ENCODE peak calls at places on chromosome 16, in five cellular contexts. L, U, Z, Y and V are unnamed samples.

GRCh38 chr16:81723098-81723723 is 55.9 kb upstream of the PLCG2 start:
- DNase-seq in L (no peak), U (peak; percentile 67), Z (peak; percentile 66), Y (peak; percentile 75), V (peak; percentile 89)

GRCh38 chr16:67943619-67944503 is at the start of gene LCAT:
- DNase-seq in L (peak; percentile 69), U (no peak), Z (no peak), Y (no peak), V (no peak)

GRCh38 chr16:621526-622105 is 9.2 kb upstream of the WFIKKN1 start:
- DNase-seq in L (no peak), U (no peak), Z (no peak), Y (no peak), V (no peak)

GRCh38 chr16:48542966-48543365 is 67.0 kb downstream of the N4BP1 start:
- DNase-seq in L (no peak), U (no peak), Z (no peak), Y (no peak), V (no peak)

GRCh38 chr16:86044881-86045600 is 146.1 kb downstream of the IRF8 start:
- DNase-seq in L (no peak), U (peak; percentile 28), Z (peak; percentile 34), Y (no peak), V (no peak)

GRCh38 chr16:87583453-87584131 is 18.7 kb upstream of the JPH3 start:
- DNase-seq in L (no peak), U (no peak), Z (no peak), Y (no peak), V (no peak)

GRCh38 chr16:57123969-57124674 is 31.7 kb downstream of the CPNE2 start:
- DNase-seq in L (no peak), U (no peak), Z (no peak), Y (no peak), V (no peak)

GRCh38 chr16:24671455-24671954 is 57.9 kb upstream of the TNRC6A start:
- DNase-seq in L (no peak), U (no peak), Z (no peak), Y (no peak), V (no peak)

GRCh38 chr16:24825696-24826095 is 20.1 kb upstream of the SLC5A11 start:
- DNase-seq in L (no peak), U (no peak), Z (no peak), Y (peak; percentile 28), V (no peak)

GRCh38 chr16:1612320-1613111 is at the start of gene CRAMP1:
- DNase-seq in L (no peak), U (no peak), Z (no peak), Y (peak; percentile 38), V (peak; percentile 25)

GRCh38 chr16:19294156-19294649 is 8.7 kb downstream of the CLEC19A start:
- DNase-seq in L (peak; percentile 46), U (no peak), Z (no peak), Y (no peak), V (no peak)

GRCh38 chr16:85202631-85203461 is 90.6 kb upstream of the CIBAR2 start:
- DNase-seq in L (peak; percentile 88), U (no peak), Z (no peak), Y (no peak), V (no peak)

GRCh38 chr16:89700649-89701424 is 668 bp downstream of the SPATA2L start:
- DNase-seq in L (no peak), U (peak; percentile 62), Z (peak; percentile 62), Y (no peak), V (no peak)

GRCh38 chr16:81553814-81554675 is 109.4 kb downstream of the CMIP start:
- DNase-seq in L (no peak), U (no peak), Z (no peak), Y (no peak), V (no peak)

GRCh38 chr16:76235025-76235424 is 42.2 kb upstream of the CNTNAP4 start:
- DNase-seq in L (no peak), U (no peak), Z (no peak), Y (no peak), V (no peak)

GRCh38 chr16:27400751-27401620 is 988 bp upstream of the IL21R start:
- DNase-seq in L (no peak), U (no peak), Z (no peak), Y (no peak), V (no peak)

GRCh38 chr16:49643429-49644142 is 212.3 kb downstream of the ZNF423 start:
- DNase-seq in L (no peak), U (no peak), Z (no peak), Y (no peak), V (peak; percentile 53)

GRCh38 chr16:57178793-57179212 is 7.0 kb downstream of the PSME3IP1 start:
- DNase-seq in L (no peak), U (no peak), Z (no peak), Y (no peak), V (peak; percentile 8)